ENCODE peak calls at places on chromosomes 13 and 19, in four cellular contexts. I, Z, O and K are unnamed samples.

GRCh38 chr13:68176486-68176885 is 946.4 kb upstream of the PCDH9 start:
- DNase-seq in O (no peak), I (no peak), Z (no peak), K (no peak)

GRCh38 chr13:69980799-69981198 is 126.8 kb upstream of the ATXN8OS start:
- DNase-seq in I (no peak), O (no peak), Z (no peak), K (no peak)

GRCh38 chr13:77492982-77493381 is 42.5 kb upstream of the SCEL start:
- DNase-seq in Z (no peak), I (peak), O (no peak), K (no peak)

GRCh38 chr19:8877854-8878705 is 45.9 kb downstream of the MBD3L1 start:
- DNase-seq in Z (peak), I (no peak), O (no peak), K (no peak)

GRCh38 chr19:53958168-53958571 is 4.6 kb upstream of the CACNG8 start:
- DNase-seq in O (peak), I (no peak), Z (no peak), K (no peak)

GRCh38 chr13:100694722-100695644 is 20.4 kb upstream of the TMTC4 start:
- DNase-seq in Z (peak), O (peak), I (peak), K (no peak)

GRCh38 chr19:30590596-30591229 is 218.5 kb downstream of the ZNF536 start:
- DNase-seq in O (no peak), I (no peak), Z (no peak), K (no peak)

GRCh38 chr13:73767191-73767741 is 366.9 kb downstream of the KLF12 start:
- DNase-seq in O (no peak), Z (no peak), I (peak), K (no peak)

GRCh38 chr13:48902421-48902820 is 73.3 kb upstream of the FNDC3A start:
- DNase-seq in O (no peak), Z (no peak), I (no peak), K (no peak)

GRCh38 chr19:48413879-48414623 is 20.6 kb downstream of the GRIN2D start:
- DNase-seq in I (no peak), Z (no peak), O (peak), K (no peak)

GRCh38 chr19:29478578-29479565 is 46.9 kb upstream of the VSTM2B start:
- DNase-seq in Z (peak), I (peak), O (peak), K (no peak)

GRCh38 chr19:18109731-18110671 is 12.4 kb downstream of the MAST3 start:
- DNase-seq in Z (peak), O (peak), I (peak), K (no peak)

GRCh38 chr19:40217921-40218890 is at the start of gene TTC9B:
- DNase-seq in Z (peak), I (no peak), O (peak), K (no peak)

GRCh38 chr13:107866007-107866665 is 349.2 kb downstream of the LIG4 start:
- DNase-seq in I (no peak), O (peak), Z (peak), K (no peak)

GRCh38 chr19:18156841-18157464 is 4.0 kb downstream of the PIK3R2 start:
- DNase-seq in O (no peak), I (peak), Z (peak), K (no peak)

GRCh38 chr19:39128511-39129079 is 3.0 kb downstream of the PAK4 start:
- DNase-seq in Z (no peak), O (no peak), I (no peak), K (no peak)

DNA sequence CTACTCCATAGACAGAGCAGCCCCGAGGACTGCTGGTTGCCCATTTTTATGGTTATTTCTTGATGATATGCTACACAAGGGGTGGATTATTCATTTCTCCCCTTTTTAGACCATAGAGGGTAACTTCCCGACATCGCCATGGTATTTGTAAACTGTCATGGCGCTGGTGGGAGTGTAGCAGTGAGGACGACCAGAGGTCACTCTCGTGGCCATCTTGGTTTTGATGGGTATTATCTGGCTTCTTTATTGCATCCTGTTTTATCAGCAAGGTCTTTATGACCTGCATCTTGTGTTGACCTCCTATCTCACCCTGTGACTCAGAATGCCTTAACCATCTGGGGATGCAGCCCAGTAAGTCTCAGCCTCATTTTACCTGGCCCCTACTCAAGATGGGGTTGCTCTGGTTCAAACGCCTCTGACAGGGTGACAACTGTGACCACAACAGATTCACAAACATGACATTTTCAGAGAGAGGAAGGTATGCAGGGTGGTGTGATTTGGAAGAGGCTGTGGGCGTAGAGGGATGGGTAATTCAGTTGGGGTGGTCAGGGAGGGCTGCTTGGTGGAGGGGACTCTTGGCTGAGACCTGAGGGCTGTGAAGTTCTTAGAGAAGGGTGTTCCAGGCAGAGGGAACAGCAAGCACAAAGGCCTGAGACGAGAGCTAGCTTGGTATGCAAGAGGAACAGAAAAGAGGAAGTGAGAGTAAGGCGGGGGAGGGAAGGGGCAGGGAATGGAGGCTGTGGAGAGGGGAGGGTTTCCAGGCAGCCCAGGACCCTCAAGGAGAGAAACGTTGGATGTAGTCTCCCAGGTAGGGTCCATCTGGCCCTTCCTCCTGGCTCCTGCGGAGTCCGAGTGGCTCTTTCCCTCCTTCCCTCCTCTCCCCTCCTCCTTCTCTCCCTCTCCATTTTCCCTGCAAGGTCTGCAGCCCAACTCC is 23.5 kb downstream of the FAM187B start:
- DNase-seq in O (no peak), I (no peak), Z (peak), K (peak)
- TF ChIP-seq SIN3A in O (no peak), I (no peak), Z (no peak), K (no peak)

GRCh38 chr19:15213715-15214381 is 13.1 kb upstream of the NOTCH3 start:
- DNase-seq in I (no peak), O (no peak), Z (no peak), K (no peak)

GRCh38 chr19:15212682-15213081 is 11.9 kb upstream of the NOTCH3 start:
- DNase-seq in Z (no peak), O (no peak), I (no peak), K (no peak)

DNA sequence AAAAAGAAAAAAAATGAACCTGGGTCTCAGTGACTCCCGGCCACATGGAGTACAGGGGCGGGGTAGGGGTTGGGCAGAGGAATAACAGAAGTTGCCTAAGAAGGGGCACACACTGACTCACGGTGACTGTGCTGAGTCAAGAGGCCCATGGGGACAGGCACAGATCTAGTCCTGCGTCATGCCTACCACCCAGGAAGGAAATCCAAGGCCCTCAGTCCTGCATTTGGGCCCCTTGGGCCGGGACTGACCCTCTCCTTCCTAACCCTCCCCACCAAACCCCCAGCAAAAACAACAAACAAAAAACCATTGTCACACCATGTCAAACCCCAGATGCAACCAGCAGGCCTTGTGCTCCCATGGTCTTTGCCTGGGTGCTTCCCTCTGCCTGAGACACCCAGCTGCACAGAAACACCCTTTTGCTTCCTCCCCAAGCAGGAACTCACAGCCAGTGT is 9.6 kb upstream of the NOTCH3 start:
- DNase-seq in Z (no peak), O (no peak), I (peak), K (no peak)
- TF ChIP-seq CBX5 in Z (no peak), O (no peak), I (no peak), K (no peak)

GRCh38 chr13:85582890-85583289 is 216.3 kb downstream of the SLITRK6 start:
- DNase-seq in Z (no peak), O (no peak), I (no peak), K (no peak)
- TF ChIP-seq SIN3A in Z (no peak), O (no peak), I (no peak), K (no peak)

DNA sequence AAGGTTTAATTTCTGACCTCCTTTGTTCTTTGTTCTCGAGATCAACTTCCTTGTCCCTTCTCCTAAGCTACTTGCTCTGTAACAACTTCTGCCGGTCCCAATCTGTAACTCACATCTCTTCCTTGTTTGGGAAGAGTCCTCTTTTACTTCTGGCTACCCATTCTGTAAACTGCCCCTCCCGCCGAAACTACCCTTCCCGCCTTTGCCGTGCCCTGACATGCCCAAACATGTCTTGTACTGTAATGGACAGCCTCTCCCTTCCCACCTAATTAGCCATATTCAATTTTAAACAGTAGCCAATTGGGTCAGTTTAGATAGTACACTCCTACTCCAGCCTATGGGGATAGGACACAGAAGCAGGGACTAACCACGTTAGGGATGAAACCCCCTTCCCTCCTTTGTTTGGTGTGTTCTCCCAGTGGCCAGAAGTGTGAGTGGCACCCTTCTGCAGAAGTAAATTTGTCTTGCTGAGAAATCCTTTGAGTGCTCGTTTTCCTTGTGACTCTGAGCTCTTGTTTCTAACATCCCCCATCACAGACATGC is 34.2 kb downstream of the SACS start:
- DNase-seq in Z (no peak), O (no peak), I (no peak), K (no peak)
- TF ChIP-seq CBX5 in Z (no peak), O (no peak), I (no peak), K (no peak)

DNA sequence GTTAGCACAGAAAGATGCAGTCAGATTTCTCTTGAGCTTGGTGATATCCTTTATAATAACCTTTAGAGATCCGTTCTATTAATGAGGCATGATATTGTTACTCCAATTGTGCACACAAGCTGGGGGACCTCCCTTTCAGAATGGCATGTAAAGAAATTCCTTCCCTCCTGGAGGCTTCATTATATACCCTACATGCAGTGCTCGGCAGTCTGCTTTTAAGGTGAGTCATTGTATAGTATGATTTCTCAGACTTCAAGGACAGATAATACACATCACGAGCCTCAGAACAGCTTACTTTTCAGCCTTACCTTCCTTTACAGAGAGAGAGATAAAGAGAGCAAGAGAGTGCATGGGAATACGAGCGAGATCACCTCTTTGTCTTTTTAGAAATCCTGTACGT is 261.3 kb downstream of the ATP8A2 start:
- DNase-seq in Z (no peak), O (no peak), I (no peak), K (no peak)
- TF ChIP-seq SIN3A in Z (no peak), O (no peak), I (no peak), K (no peak)

GRCh38 chr19:19662344-19662743 is 1.1 kb downstream of the ATP13A1 start:
- DNase-seq in I (no peak), Z (no peak), O (peak), K (no peak)
- TF ChIP-seq CBX5 in I (no peak), Z (no peak), O (no peak), K (no peak)

GRCh38 chr13:83882626-83882959 is 319 bp upstream of the SLITRK1 start:
- DNase-seq in I (no peak), Z (no peak), O (no peak), K (no peak)

GRCh38 chr13:83881917-83882625 is at the start of gene SLITRK1:
- DNase-seq in O (peak), I (no peak), Z (peak), K (peak)

GRCh38 chr13:83883061-83883523 is 818 bp upstream of the SLITRK1 start:
- DNase-seq in O (peak), I (no peak), Z (no peak), K (no peak)

GRCh38 chr13:83881031-83881727 is 1.1 kb downstream of the SLITRK1 start:
- DNase-seq in O (no peak), I (no peak), Z (no peak), K (no peak)

GRCh38 chr13:83884141-83884540 is 1.9 kb upstream of the SLITRK1 start:
- DNase-seq in Z (no peak), O (no peak), I (no peak), K (no peak)
- TF ChIP-seq SIN3A in Z (no peak), O (no peak), I (no peak), K (no peak)

GRCh38 chr13:29924482-29924884 is 74.1 kb upstream of the UBL3 start:
- DNase-seq in O (no peak), I (peak), Z (no peak), K (no peak)

GRCh38 chr13:29924951-29925350 is 74.5 kb upstream of the UBL3 start:
- DNase-seq in I (no peak), O (no peak), Z (no peak), K (no peak)

GRCh38 chr13:29922896-29923295 is 72.5 kb upstream of the UBL3 start:
- DNase-seq in Z (no peak), O (no peak), I (no peak), K (no peak)

GRCh38 chr13:29922281-29922821 is 71.9 kb upstream of the UBL3 start:
- DNase-seq in I (no peak), Z (no peak), O (no peak), K (no peak)

GRCh38 chr13:29923554-29924481 is 73.4 kb upstream of the UBL3 start:
- DNase-seq in Z (peak), I (peak), O (peak), K (no peak)
- TF ChIP-seq CBX5 in Z (no peak), I (peak), O (no peak), K (peak)

GRCh38 chr13:88051746-88052482 is 380.7 kb downstream of the SLITRK5 start:
- DNase-seq in Z (no peak), I (no peak), O (no peak), K (no peak)
- TF ChIP-seq SIN3A in Z (no peak), I (no peak), O (no peak), K (no peak)

DNA sequence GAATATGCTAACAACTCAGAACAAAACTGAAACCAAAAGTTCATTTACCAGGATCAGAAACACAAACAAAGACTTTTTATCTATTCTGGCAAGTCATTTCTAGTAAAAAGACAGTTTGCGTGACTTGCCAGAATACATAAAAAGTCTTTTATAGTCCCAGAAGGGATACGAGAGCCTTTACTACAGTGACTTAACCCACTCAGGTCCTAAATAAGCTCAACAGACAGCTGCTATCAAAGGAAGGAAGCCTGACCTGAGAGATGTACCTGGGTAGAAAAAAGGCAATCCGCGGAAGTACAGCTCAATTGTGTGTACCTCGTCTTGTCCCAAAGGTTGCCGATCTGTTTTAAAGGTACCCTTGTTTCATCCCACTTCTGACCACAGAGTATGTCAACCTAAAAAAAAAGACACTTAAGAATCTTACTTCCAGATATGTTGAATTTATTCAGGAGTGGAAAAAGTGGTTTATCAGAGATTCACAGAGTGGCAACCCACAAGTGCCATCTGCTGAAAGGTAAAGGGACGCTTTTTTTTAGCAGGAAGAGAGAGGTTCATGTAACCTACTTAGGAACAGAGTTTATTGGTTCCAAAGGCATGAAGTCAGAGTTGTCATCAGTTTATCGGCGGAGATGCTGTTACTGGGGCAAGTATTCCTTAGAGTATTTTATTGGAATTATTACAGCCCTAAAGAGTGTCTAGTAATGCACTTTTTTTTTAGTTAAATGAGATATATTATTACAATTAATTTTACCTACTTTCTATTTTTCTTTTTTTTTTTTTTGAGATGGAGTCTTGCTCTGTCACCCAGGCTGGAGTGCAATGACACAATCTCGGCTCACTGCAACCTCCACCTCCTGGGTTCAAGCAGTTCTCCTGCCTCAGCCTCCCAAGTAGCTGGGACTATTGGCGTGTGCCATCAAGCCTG is 69.7 kb upstream of the C1QTNF9B start:
- DNase-seq in I (no peak), O (no peak), Z (no peak), K (peak)
- TF ChIP-seq CBX5 in I (no peak), O (no peak), Z (no peak), K (no peak)